ENCODE peak calls at places on chromosomes 7 and 10, in eight cellular contexts. O, S, V, E, P, X, N and F are unnamed samples.

GRCh38 chr7:47236480-47237208 is 345.3 kb downstream of the TNS3 start:
- DNase-seq in N (no peak), P (no peak), S (no peak), X (no peak), V (no peak), O (no peak), E (no peak), F (no peak)

GRCh38 chr7:24700446-24701044 is 56.7 kb downstream of the GSDME start:
- DNase-seq in N (no peak), V (no peak), P (no peak), O (no peak), X (no peak), S (no peak), E (no peak), F (no peak)

GRCh38 chr10:118290471-118290995 is 51.6 kb downstream of the FAM204A start:
- DNase-seq in V (no peak), P (no peak), E (no peak), N (no peak), O (no peak), S (no peak), X (no peak), F (no peak)

GRCh38 chr10:59181668-59182067 is 5.2 kb downstream of the PHYHIPL start:
- DNase-seq in X (no peak), P (no peak), S (peak), O (no peak), N (peak), V (peak), E (no peak), F (peak)

GRCh38 chr10:70575486-70575873 is 27.1 kb downstream of the PRF1 start:
- DNase-seq in E (no peak), V (no peak), X (no peak), N (no peak), O (no peak), S (no peak), P (no peak), F (no peak)

GRCh38 chr7:82740246-82740848 is 296.8 kb upstream of the CACNA2D1 start:
- DNase-seq in S (peak), P (no peak), V (peak), N (no peak), X (no peak), E (no peak), O (no peak), F (peak)

GRCh38 chr7:151941009-151941408 is 15.2 kb upstream of the GALNTL5 start:
- DNase-seq in N (no peak), S (no peak), O (no peak), X (no peak), P (no peak), V (no peak), E (no peak), F (no peak)

GRCh38 chr10:7408003-7408493 is 2.8 kb downstream of the SFMBT2 start:
- DNase-seq in V (no peak), X (no peak), N (no peak), E (no peak), S (peak), P (no peak), O (peak), F (no peak)

GRCh38 chr7:85186083-85186520 is 754 bp downstream of the SEMA3D start:
- DNase-seq in S (no peak), V (peak), E (no peak), P (no peak), O (no peak), X (no peak), N (no peak), F (peak)

GRCh38 chr10:7667262-7668141 is 736 bp upstream of the ITIH5 start:
- DNase-seq in X (no peak), S (no peak), E (no peak), P (no peak), V (no peak), O (no peak), N (no peak), F (no peak)

GRCh38 chr10:132599712-132600111 is 62.1 kb downstream of the INPP5A start:
- DNase-seq in X (no peak), N (no peak), O (no peak), E (no peak), S (no peak), V (no peak), P (no peak), F (no peak)

GRCh38 chr7:157576415-157576814 is 239.6 kb downstream of the DNAJB6 start:
- DNase-seq in S (no peak), N (no peak), P (peak), V (no peak), O (peak), E (no peak), X (peak), F (no peak)

GRCh38 chr10:11617233-11617632 is 5.8 kb upstream of the USP6NL start:
- DNase-seq in X (no peak), V (no peak), N (no peak), O (no peak), E (no peak), S (no peak), P (no peak), F (no peak)

GRCh38 chr10:96622330-96622729 is 35.5 kb upstream of the TM9SF3 start:
- DNase-seq in P (no peak), V (no peak), N (no peak), S (no peak), E (no peak), X (no peak), O (no peak), F (no peak)

GRCh38 chr10:3292601-3293000 is 120.0 kb upstream of the PITRM1 start:
- DNase-seq in O (no peak), E (no peak), V (no peak), P (no peak), S (no peak), X (no peak), N (peak), F (no peak)

GRCh38 chr10:59905066-59905734 is 1.2 kb downstream of the CCDC6 start:
- DNase-seq in E (peak), O (no peak), X (no peak), S (no peak), N (no peak), V (peak), P (peak), F (peak)

GRCh38 chr10:100222529-100222928 is 6.9 kb downstream of the CHUK start:
- DNase-seq in E (no peak), P (no peak), V (no peak), X (no peak), S (no peak), O (no peak), N (no peak), F (no peak)